ENCODE peak calls at places on chromosomes 2 and 18, in six cellular contexts. P, I, J, C, X and N are unnamed samples.

GRCh38 chr18:3340682-3341097 is 78.8 kb downstream of the MYL12B start:
- DNase-seq in I (no peak), P (no peak), J (no peak), C (no peak), X (no peak), N (no peak)

GRCh38 chr18:62918361-62918760 is 203.0 kb downstream of the PHLPP1 start:
- DNase-seq in J (no peak), C (no peak), X (no peak), I (no peak), P (no peak), N (no peak)

GRCh38 chr2:6342273-6342920 is 523.3 kb downstream of the CMPK2 start:
- DNase-seq in P (no peak), I (no peak), C (no peak), X (no peak), J (no peak), N (no peak)

GRCh38 chr2:28640908-28641300 is 110.7 kb upstream of the PPP1CB start:
- DNase-seq in J (no peak), I (no peak), C (no peak), P (no peak), X (no peak), N (no peak)

GRCh38 chr2:223993634-223994232 is 36.5 kb downstream of the MRPL44 start:
- DNase-seq in J (no peak), C (peak), X (peak), P (peak), I (peak), N (peak)

GRCh38 chr18:45254683-45255082 is 360.6 kb upstream of the SLC14A2 start:
- DNase-seq in P (no peak), I (peak), J (no peak), C (peak), X (peak), N (no peak)

GRCh38 chr2:181619511-181619910 is 37.4 kb downstream of the CERKL start:
- DNase-seq in J (no peak), X (no peak), I (no peak), P (no peak), C (no peak), N (no peak)

GRCh38 chr2:239496700-239497099 is 95.9 kb upstream of the HDAC4 start:
- DNase-seq in C (no peak), J (no peak), P (no peak), I (no peak), X (no peak), N (no peak)

GRCh38 chr2:206708286-206708685 is 9.9 kb downstream of the DYTN start:
- DNase-seq in P (no peak), J (no peak), C (no peak), X (no peak), I (no peak), N (no peak)

GRCh38 chr2:202115385-202116060 is 42.5 kb downstream of the KIAA2012 start:
- DNase-seq in I (peak), C (no peak), P (no peak), X (no peak), J (no peak), N (peak)

GRCh38 chr2:38600242-38600891 is 2.4 kb downstream of the HNRNPLL start:
- DNase-seq in C (no peak), I (no peak), J (no peak), P (no peak), X (no peak), N (no peak)
- H3K4me3 ChIP-seq in C (peak), I (peak), J (peak), P (peak), X (peak), N (peak)

GRCh38 chr2:179051250-179051649 is 1.3 kb upstream of the CCDC141 start:
- DNase-seq in I (no peak), J (no peak), P (no peak), X (no peak), C (no peak), N (no peak)
- H3K4me3 ChIP-seq in I (no peak), J (no peak), P (no peak), X (no peak), C (peak), N (no peak)

GRCh38 chr2:53437371-53437770 is 330.2 kb upstream of the CHAC2 start:
- DNase-seq in P (no peak), J (no peak), C (no peak), X (no peak), I (peak), N (no peak)

GRCh38 chr2:53438692-53439091 is 328.9 kb upstream of the CHAC2 start:
- DNase-seq in I (no peak), J (no peak), C (no peak), X (no peak), P (no peak), N (no peak)

GRCh38 chr2:53435610-53436009 is 332.0 kb upstream of the CHAC2 start:
- DNase-seq in P (no peak), C (no peak), J (no peak), I (no peak), X (no peak), N (no peak)

GRCh38 chr2:53434487-53434886 is 333.1 kb upstream of the CHAC2 start:
- DNase-seq in P (no peak), C (no peak), I (no peak), J (no peak), X (no peak), N (no peak)

DNA sequence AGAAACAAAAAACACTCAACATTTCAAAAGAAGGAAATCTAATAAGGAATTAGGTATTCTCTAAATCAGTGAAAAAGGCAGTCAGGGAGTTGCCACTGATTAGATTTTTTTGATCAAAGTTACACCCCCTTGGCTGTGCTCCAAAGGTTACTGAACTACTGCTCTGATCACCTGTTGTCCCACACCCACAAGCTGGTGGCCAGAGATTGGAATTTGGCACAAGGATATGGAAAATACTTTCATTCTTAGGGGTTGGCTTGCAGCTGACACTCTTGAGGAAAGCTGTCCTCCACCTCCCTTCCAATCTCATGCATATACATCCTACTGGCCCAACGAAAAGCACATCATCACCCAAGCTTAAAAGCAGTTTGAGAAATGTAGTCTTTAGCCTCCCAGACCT is 329.5 kb upstream of the CHAC2 start:
- DNase-seq in X (no peak), C (no peak), I (no peak), P (no peak), J (no peak), N (no peak)
- H3K4me3 ChIP-seq in X (no peak), C (no peak), I (no peak), P (no peak), J (no peak), N (no peak)

DNA sequence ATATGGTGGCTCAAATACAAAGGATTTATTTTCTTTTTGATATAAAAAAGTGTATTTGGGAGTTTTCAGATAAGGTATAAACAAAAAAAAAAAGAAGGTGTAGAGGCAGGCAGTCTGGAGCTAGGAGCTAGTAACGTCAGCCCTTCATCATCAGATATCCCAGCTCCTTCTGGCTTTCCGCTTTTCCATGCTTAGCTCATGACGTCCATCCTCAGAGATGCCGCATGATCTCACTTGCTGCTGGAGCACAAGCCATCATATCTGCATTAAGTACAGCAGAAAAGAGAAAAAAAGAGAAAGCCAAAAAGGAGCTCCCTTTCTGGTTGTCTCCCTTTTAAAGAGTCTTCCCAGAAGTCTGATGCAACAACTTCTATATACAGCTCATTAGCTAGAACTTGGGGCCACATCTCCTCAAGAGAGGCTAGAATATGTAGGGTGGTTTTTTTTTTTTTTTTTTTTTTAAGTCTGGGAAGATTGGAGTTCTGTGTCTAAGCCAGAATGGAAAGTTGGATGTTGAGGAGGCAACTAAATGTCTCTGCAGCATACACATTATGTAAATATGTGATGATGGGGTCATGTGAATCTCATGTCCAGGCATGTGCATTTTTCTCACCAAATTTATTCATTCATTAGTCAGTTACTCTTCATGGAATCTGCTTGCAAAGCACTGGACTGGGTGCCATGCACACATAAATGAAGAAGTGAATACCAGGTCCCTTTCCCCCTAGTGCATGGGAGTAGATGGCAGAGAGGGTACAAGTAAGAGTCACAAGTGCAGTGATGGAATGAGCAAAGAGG is 52.3 kb downstream of the DDX1 start:
- DNase-seq in X (no peak), I (peak), J (no peak), C (no peak), P (no peak), N (no peak)
- H3K4me3 ChIP-seq in X (no peak), I (no peak), J (no peak), C (no peak), P (no peak), N (no peak)

GRCh38 chr2:240822280-240822847 is 2.3 kb upstream of the KIF1A start:
- DNase-seq in X (no peak), C (no peak), I (no peak), P (no peak), J (no peak), N (no peak)

GRCh38 chr2:240819404-240820013 is 510 bp downstream of the KIF1A start:
- DNase-seq in I (no peak), P (no peak), J (no peak), C (no peak), X (no peak), N (no peak)

GRCh38 chr2:240820014-240820606 is at the start of gene KIF1A:
- DNase-seq in P (no peak), J (no peak), X (no peak), C (peak), I (no peak), N (no peak)

GRCh38 chr2:240821429-240821778 is 1.4 kb upstream of the KIF1A start:
- DNase-seq in J (no peak), I (no peak), X (no peak), P (no peak), C (no peak), N (no peak)

DNA sequence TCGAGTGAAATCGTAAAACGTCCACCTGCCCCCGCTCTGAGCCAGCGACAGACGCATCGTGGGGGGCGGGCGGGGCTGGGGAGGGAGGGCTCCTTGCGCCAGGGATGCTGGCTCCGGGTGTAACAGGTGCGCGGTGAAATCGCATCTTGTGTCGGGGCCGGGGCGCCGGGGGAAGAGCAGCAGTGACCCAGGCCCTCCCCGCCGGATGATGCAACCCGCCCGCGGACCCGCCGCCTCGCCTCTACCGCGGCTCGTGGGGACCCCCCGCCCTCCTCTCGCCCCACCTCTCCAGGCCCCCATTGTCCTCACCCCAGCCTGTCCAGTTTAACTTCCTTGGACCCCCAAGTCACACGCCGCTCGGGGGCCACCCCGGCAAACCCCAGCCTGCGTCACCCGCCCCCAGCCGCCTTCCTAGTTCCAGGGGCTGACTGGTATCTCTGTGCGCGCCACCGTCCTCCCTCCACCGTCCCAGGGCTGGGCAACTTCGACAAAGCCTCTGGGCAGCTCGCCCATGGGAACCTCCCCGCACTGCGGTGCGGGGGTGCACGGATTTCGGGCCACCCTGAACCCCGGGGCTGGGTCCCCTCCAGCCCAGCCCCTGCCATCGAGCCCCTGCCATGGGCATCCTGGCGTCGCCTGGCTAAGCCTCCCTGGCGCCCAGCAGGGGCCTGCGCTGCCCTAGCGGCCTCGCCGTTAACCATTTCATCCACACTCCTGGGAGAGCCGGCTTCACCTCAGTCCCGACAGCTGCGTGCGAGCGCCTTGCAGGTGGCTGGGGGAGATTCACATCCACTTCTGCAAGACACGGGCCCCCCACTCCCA is 799 bp upstream of the KIF1A start:
- DNase-seq in C (peak), X (no peak), J (no peak), P (no peak), I (no peak), N (no peak)
- H3K4me3 ChIP-seq in C (no peak), X (peak), J (peak), P (no peak), I (no peak), N (no peak)